ENCODE peak calls at places on chromosomes 2 and 18, in four cellular contexts. F is neural crest cell, U is natural killer cell, S is cardiac muscle cell. R is an unnamed sample.

GRCh38 chr18:26002375-26002774 is 88.0 kb downstream of the SS18 start:
- DNase-seq in U (no peak), S (no peak), F (no peak), R (no peak)

GRCh38 chr2:216082805-216083204 is 1.1 kb downstream of the TMEM169 start:
- DNase-seq in F (no peak), U (no peak), S (peak), R (peak)

GRCh38 chr2:70468898-70469297 is 84.7 kb downstream of the TGFA start:
- DNase-seq in U (no peak), F (no peak), S (no peak), R (no peak)

GRCh38 chr2:208172125-208172524 is 8.7 kb upstream of the CRYGA start:
- DNase-seq in U (no peak), S (no peak), F (no peak), R (no peak)

GRCh38 chr2:128308284-128308731 is 10.4 kb downstream of the HS6ST1 start:
- DNase-seq in S (no peak), U (no peak), F (no peak), R (peak)

GRCh38 chr2:70720124-70720523 is 47.9 kb downstream of the ADD2 start:
- DNase-seq in S (no peak), U (no peak), F (no peak), R (no peak)

GRCh38 chr2:68912732-68913131 is 40.0 kb downstream of the GKN2 start:
- DNase-seq in U (peak), F (no peak), S (no peak), R (no peak)

GRCh38 chr2:170162261-170162612 is 15.7 kb upstream of the MYO3B start:
- DNase-seq in U (no peak), S (no peak), F (no peak), R (no peak)

GRCh38 chr18:79480171-79480981 is 84.6 kb downstream of the NFATC1 start:
- DNase-seq in S (no peak), F (no peak), U (no peak), R (no peak)

GRCh38 chr2:128444044-128444771 is 125.5 kb upstream of the HS6ST1 start:
- DNase-seq in U (peak), F (no peak), S (no peak), R (no peak)

GRCh38 chr2:200786423-200786822 is 25.3 kb upstream of the BZW1 start:
- DNase-seq in S (no peak), F (no peak), U (no peak), R (no peak)

GRCh38 chr2:171566099-171566498 is 43.8 kb downstream of the CYBRD1 start:
- DNase-seq in U (no peak), S (no peak), F (no peak), R (no peak)

GRCh38 chr2:179129574-179130238 is 79.8 kb upstream of the CCDC141 start:
- DNase-seq in U (no peak), S (peak), F (no peak), R (no peak)

GRCh38 chr2:191374366-191374765 is 129.2 kb downstream of the MYO1B start:
- DNase-seq in F (no peak), S (no peak), U (no peak), R (no peak)

GRCh38 chr18:23156134-23156533 is 20.8 kb downstream of the CABLES1 start:
- DNase-seq in F (no peak), U (no peak), S (no peak), R (no peak)

GRCh38 chr18:23158058-23158457 is 22.8 kb downstream of the CABLES1 start:
- DNase-seq in U (no peak), S (no peak), F (no peak), R (no peak)

GRCh38 chr18:23155537-23155936 is 20.3 kb downstream of the CABLES1 start:
- DNase-seq in S (no peak), F (no peak), U (no peak), R (no peak)

GRCh38 chr18:23154021-23154420 is 18.7 kb downstream of the CABLES1 start:
- DNase-seq in U (no peak), F (no peak), S (no peak), R (no peak)

DNA sequence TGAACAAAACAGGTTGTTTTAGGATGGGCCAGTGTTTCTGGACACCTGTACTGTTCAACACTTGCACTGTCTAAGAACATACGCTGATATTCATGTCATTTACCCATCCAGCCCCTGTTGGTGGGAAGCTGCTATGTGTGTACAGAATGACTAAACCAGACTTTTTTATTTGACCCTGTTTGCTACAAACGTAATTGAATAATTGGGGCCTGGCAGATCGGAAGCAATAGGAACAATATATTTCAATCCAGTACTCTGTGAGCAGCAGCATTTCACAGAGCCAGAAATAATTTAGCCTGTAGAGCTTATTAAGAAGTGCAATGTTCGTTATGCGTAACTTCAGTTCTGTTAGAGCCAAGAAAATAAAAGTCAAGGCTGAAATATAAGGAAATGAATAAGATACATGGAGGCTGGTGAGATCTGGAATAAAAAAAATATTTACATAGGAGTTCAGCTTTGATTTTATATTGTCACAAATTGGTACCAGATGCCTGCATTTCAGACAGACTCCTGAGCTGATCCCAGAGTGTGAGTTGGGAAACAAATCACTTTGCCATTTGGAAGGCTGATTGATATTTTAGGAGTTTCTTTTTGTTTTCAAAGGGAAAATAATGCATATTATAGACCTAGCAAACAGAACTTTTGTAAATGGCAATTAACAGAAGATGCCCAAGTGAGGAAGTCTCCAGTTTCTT is 19.7 kb downstream of the CABLES1 start:
- DNase-seq in U (no peak), S (no peak), F (no peak), R (no peak)
- TF ChIP-seq CTCF in U (no peak), S (no peak), F (no peak), R (no peak)

DNA sequence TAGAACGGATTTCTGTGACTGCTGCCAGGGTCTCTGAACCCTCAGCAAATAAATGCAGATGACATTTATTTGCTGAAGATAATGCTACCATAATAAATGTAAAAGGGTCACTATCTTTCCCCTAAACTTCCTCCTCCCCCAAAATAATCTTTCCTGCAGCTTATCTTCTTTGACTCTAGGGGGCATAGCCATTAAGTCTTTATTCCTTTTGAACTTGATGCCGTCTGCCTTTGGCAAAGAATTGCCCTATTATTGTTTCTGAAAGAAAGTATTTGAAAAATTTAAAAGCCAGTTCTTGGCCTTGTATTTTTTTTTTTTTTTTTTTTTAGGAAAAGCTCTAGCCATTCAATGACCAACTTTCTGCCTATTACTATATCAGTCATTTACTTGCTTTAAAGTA is 63.5 kb upstream of the ACSL3 start:
- DNase-seq in S (no peak), F (no peak), U (no peak), R (no peak)
- TF ChIP-seq CTCF in S (peak), F (peak), U (peak), R (peak)

GRCh38 chr2:198968585-198968984 is 489.2 kb downstream of the SATB2 start:
- DNase-seq in S (no peak), U (no peak), F (no peak), R (no peak)
- TF ChIP-seq CTCF in S (no peak), U (no peak), F (no peak), R (no peak)

GRCh38 chr2:240599141-240599583 is 12.6 kb downstream of the CAPN10 start:
- DNase-seq in S (no peak), U (no peak), F (no peak), R (no peak)
- TF ChIP-seq CTCF in S (no peak), U (no peak), F (no peak), R (no peak)